ENCODE peak calls at places on chromosomes 6 and 20, in seven cellular contexts. U is NCI-H748 treated with DMSO at 0.1 percent for 48 hours, R is thoracic aorta, A is astrocyte of the cerebellum, E is T-helper 2 cell, I is AG08396, B is right lobe of liver. Z is an unnamed sample.

GRCh38 chr6:166400181-166400580 is 17.4 kb upstream of the MPC1 start:
- DNase-seq in U (no peak), R (no peak), A (no peak), E (no peak), I (no peak), B (no peak), Z (no peak)

GRCh38 chr20:15992564-15992963 is 580.7 kb downstream of the KIF16B start:
- DNase-seq in U (no peak), R (no peak), A (no peak), E (no peak), I (no peak), B (no peak), Z (no peak)

GRCh38 chr20:60255866-60256265 is 297.6 kb downstream of the CDH26 start:
- DNase-seq in U (no peak), R (no peak), A (no peak), E (no peak), I (no peak), B (no peak), Z (peak)

GRCh38 chr20:59598625-59599310 is 5.6 kb upstream of the PHACTR3 start:
- DNase-seq in U (peak), R (no peak), A (no peak), E (no peak), I (peak), B (peak), Z (no peak)

GRCh38 chr6:117167520-117168271 is 97.7 kb upstream of the VGLL2 start:
- DNase-seq in U (no peak), R (no peak), A (peak), E (no peak), I (no peak), B (no peak), Z (no peak)

GRCh38 chr6:42436825-42437224 is 14.9 kb downstream of the TRERF1 start:
- DNase-seq in U (no peak), R (no peak), A (no peak), E (no peak), I (no peak), B (no peak), Z (no peak)

GRCh38 chr6:16872543-16873230 is 111.4 kb upstream of the ATXN1 start:
- DNase-seq in U (no peak), R (no peak), A (no peak), E (no peak), I (no peak), B (no peak), Z (no peak)

GRCh38 chr6:18386302-18386976 is 711 bp upstream of the RNF144B start:
- DNase-seq in U (no peak), R (no peak), A (no peak), E (no peak), I (peak), B (peak), Z (no peak)